ENCODE peak calls at places on chromosome 16, in four cellular contexts. One of them, this sample, is unnamed.

GRCh38 chr16:52580488-52580887 is 33.5 kb upstream of the TOX3 start:
- DNase-seq in cardiac muscle cell: no peak
- DNase-seq in psoas muscle: no peak
- DNase-seq in fibroblast of pulmonary artery: no peak
- DNase-seq in this sample: no peak

GRCh38 chr16:57092786-57093301 is 461 bp downstream of the CPNE2 start:
- DNase-seq in cardiac muscle cell: peak
- DNase-seq in psoas muscle: peak
- DNase-seq in fibroblast of pulmonary artery: no peak
- DNase-seq in this sample: no peak

GRCh38 chr16:80527297-80527696 is 13.5 kb upstream of the DYNLRB2 start:
- DNase-seq in cardiac muscle cell: peak
- DNase-seq in psoas muscle: no peak
- DNase-seq in fibroblast of pulmonary artery: peak
- DNase-seq in this sample: peak

GRCh38 chr16:14378131-14378551 is 251.9 kb downstream of the PARN start:
- DNase-seq in cardiac muscle cell: peak
- DNase-seq in psoas muscle: no peak
- DNase-seq in fibroblast of pulmonary artery: peak
- DNase-seq in this sample: peak

GRCh38 chr16:48441863-48442279 is 56.7 kb upstream of the SIAH1 start:
- DNase-seq in cardiac muscle cell: no peak
- DNase-seq in psoas muscle: no peak
- DNase-seq in fibroblast of pulmonary artery: no peak
- DNase-seq in this sample: no peak

GRCh38 chr16:27109666-27110523 is 43.2 kb downstream of the C16orf82 start:
- DNase-seq in cardiac muscle cell: peak
- DNase-seq in psoas muscle: peak
- DNase-seq in fibroblast of pulmonary artery: peak
- DNase-seq in this sample: peak

GRCh38 chr16:81403601-81404391 is 40.8 kb upstream of the CMIP start:
- DNase-seq in cardiac muscle cell: peak
- DNase-seq in psoas muscle: peak
- DNase-seq in fibroblast of pulmonary artery: peak
- DNase-seq in this sample: peak

GRCh38 chr16:57803413-57803990 is 1.2 kb upstream of the KIFC3 start:
- DNase-seq in cardiac muscle cell: peak
- DNase-seq in psoas muscle: peak
- DNase-seq in fibroblast of pulmonary artery: peak
- DNase-seq in this sample: no peak

GRCh38 chr16:78094166-78094565 is 5.3 kb upstream of the WWOX start:
- DNase-seq in cardiac muscle cell: no peak
- DNase-seq in psoas muscle: no peak
- DNase-seq in fibroblast of pulmonary artery: no peak
- DNase-seq in this sample: no peak

GRCh38 chr16:67538666-67539101 is 10.1 kb downstream of the RIPOR1 start:
- DNase-seq in cardiac muscle cell: peak
- DNase-seq in psoas muscle: peak
- DNase-seq in fibroblast of pulmonary artery: peak
- DNase-seq in this sample: no peak

GRCh38 chr16:22198547-22199293 is 7.4 kb upstream of the EEF2K start:
- DNase-seq in cardiac muscle cell: no peak
- DNase-seq in psoas muscle: no peak
- DNase-seq in fibroblast of pulmonary artery: no peak
- DNase-seq in this sample: peak

GRCh38 chr16:67658849-67659674 is 998 bp downstream of the ACD start:
- DNase-seq in cardiac muscle cell: no peak
- DNase-seq in psoas muscle: no peak
- DNase-seq in fibroblast of pulmonary artery: no peak
- DNase-seq in this sample: no peak

GRCh38 chr16:56558024-56558747 is 6.7 kb upstream of the MT4 start:
- DNase-seq in cardiac muscle cell: peak
- DNase-seq in psoas muscle: peak
- DNase-seq in fibroblast of pulmonary artery: peak
- DNase-seq in this sample: peak

GRCh38 chr16:67105251-67105650 is 4.5 kb upstream of the PHAF1 start:
- DNase-seq in cardiac muscle cell: no peak
- DNase-seq in psoas muscle: no peak
- DNase-seq in fibroblast of pulmonary artery: no peak
- DNase-seq in this sample: no peak

GRCh38 chr16:1696863-1697262 is 9.1 kb upstream of the MAPK8IP3 start:
- DNase-seq in cardiac muscle cell: no peak
- DNase-seq in psoas muscle: no peak
- DNase-seq in fibroblast of pulmonary artery: no peak
- DNase-seq in this sample: peak

GRCh38 chr16:49282690-49283375 is 1.2 kb upstream of the CBLN1 start:
- DNase-seq in cardiac muscle cell: no peak
- DNase-seq in psoas muscle: no peak
- DNase-seq in fibroblast of pulmonary artery: no peak
- DNase-seq in this sample: no peak

GRCh38 chr16:80274576-80275191 is 266.1 kb upstream of the DYNLRB2 start:
- DNase-seq in cardiac muscle cell: peak
- DNase-seq in psoas muscle: no peak
- DNase-seq in fibroblast of pulmonary artery: no peak
- DNase-seq in this sample: peak

GRCh38 chr16:77579283-77579985 is 142.9 kb upstream of the NUDT7 start:
- DNase-seq in cardiac muscle cell: peak
- DNase-seq in psoas muscle: no peak
- DNase-seq in fibroblast of pulmonary artery: peak
- DNase-seq in this sample: no peak

GRCh38 chr16:72763927-72764628 is 283.9 kb downstream of the ZFHX3 start:
- DNase-seq in cardiac muscle cell: no peak
- DNase-seq in psoas muscle: no peak
- DNase-seq in fibroblast of pulmonary artery: no peak
- DNase-seq in this sample: no peak

GRCh38 chr16:48271728-48272127 is 24.4 kb upstream of the ABCC11 start:
- DNase-seq in cardiac muscle cell: no peak
- DNase-seq in psoas muscle: no peak
- DNase-seq in fibroblast of pulmonary artery: peak
- DNase-seq in this sample: no peak

GRCh38 chr16:67389911-67390815 is 3.1 kb downstream of the TPPP3 start:
- DNase-seq in cardiac muscle cell: no peak
- DNase-seq in psoas muscle: peak
- DNase-seq in fibroblast of pulmonary artery: no peak
- DNase-seq in this sample: no peak

GRCh38 chr16:14405611-14406537 is 224.2 kb downstream of the PARN start:
- DNase-seq in cardiac muscle cell: no peak
- DNase-seq in psoas muscle: peak
- DNase-seq in fibroblast of pulmonary artery: no peak
- DNase-seq in this sample: no peak

GRCh38 chr16:64983983-64984382 is 137.9 kb downstream of the CDH11 start:
- DNase-seq in cardiac muscle cell: peak
- DNase-seq in psoas muscle: no peak
- DNase-seq in fibroblast of pulmonary artery: peak
- DNase-seq in this sample: peak

GRCh38 chr16:14179116-14179515 is 108.0 kb downstream of the MRTFB start:
- DNase-seq in cardiac muscle cell: no peak
- DNase-seq in psoas muscle: no peak
- DNase-seq in fibroblast of pulmonary artery: no peak
- DNase-seq in this sample: peak

GRCh38 chr16:14015948-14016347 is 55.2 kb upstream of the MRTFB start:
- DNase-seq in cardiac muscle cell: peak
- DNase-seq in psoas muscle: no peak
- DNase-seq in fibroblast of pulmonary artery: peak
- DNase-seq in this sample: peak

GRCh38 chr16:27564226-27564625 is 14.3 kb downstream of the KATNIP start:
- DNase-seq in cardiac muscle cell: no peak
- DNase-seq in psoas muscle: no peak
- DNase-seq in fibroblast of pulmonary artery: no peak
- DNase-seq in this sample: no peak

GRCh38 chr16:83315271-83315670 is 492.5 kb upstream of the HSBP1 start:
- DNase-seq in cardiac muscle cell: no peak
- DNase-seq in psoas muscle: no peak
- DNase-seq in fibroblast of pulmonary artery: no peak
- DNase-seq in this sample: no peak

GRCh38 chr16:84605339-84605848 is 12.5 kb downstream of the COTL1 start:
- DNase-seq in cardiac muscle cell: peak
- DNase-seq in psoas muscle: no peak
- DNase-seq in fibroblast of pulmonary artery: no peak
- DNase-seq in this sample: peak

GRCh38 chr16:73878616-73879015 is 418.0 kb upstream of the PSMD7 start:
- DNase-seq in cardiac muscle cell: peak
- DNase-seq in psoas muscle: no peak
- DNase-seq in fibroblast of pulmonary artery: peak
- DNase-seq in this sample: peak

GRCh38 chr16:1772362-1772907 is at the start of gene EME2:
- DNase-seq in cardiac muscle cell: no peak
- DNase-seq in psoas muscle: peak
- DNase-seq in fibroblast of pulmonary artery: no peak
- DNase-seq in this sample: no peak

GRCh38 chr16:12461201-12461600 is 342.5 kb downstream of the CPPED1 start:
- DNase-seq in cardiac muscle cell: peak
- DNase-seq in psoas muscle: no peak
- DNase-seq in fibroblast of pulmonary artery: peak
- DNase-seq in this sample: no peak

GRCh38 chr16:16029431-16030011 is 80.1 kb downstream of the ABCC1 start:
- DNase-seq in cardiac muscle cell: peak
- DNase-seq in psoas muscle: no peak
- DNase-seq in fibroblast of pulmonary artery: peak
- DNase-seq in this sample: peak

GRCh38 chr16:84380405-84380804 is 12.1 kb downstream of the ATP2C2 start:
- DNase-seq in cardiac muscle cell: no peak
- DNase-seq in psoas muscle: no peak
- DNase-seq in fibroblast of pulmonary artery: no peak
- DNase-seq in this sample: no peak

GRCh38 chr16:54945063-54945462 is 14.4 kb downstream of the IRX5 start:
- DNase-seq in cardiac muscle cell: no peak
- DNase-seq in psoas muscle: no peak
- DNase-seq in fibroblast of pulmonary artery: no peak
- DNase-seq in this sample: no peak

GRCh38 chr16:76518791-76519190 is 241.6 kb downstream of the CNTNAP4 start:
- DNase-seq in cardiac muscle cell: no peak
- DNase-seq in psoas muscle: no peak
- DNase-seq in fibroblast of pulmonary artery: no peak
- DNase-seq in this sample: no peak

GRCh38 chr16:66905633-66906539 is 12.8 kb downstream of the CDH16 start:
- DNase-seq in cardiac muscle cell: no peak
- DNase-seq in psoas muscle: no peak
- DNase-seq in fibroblast of pulmonary artery: no peak
- DNase-seq in this sample: peak

GRCh38 chr16:12391974-12392373 is 411.7 kb downstream of the CPPED1 start:
- DNase-seq in cardiac muscle cell: no peak
- DNase-seq in psoas muscle: no peak
- DNase-seq in fibroblast of pulmonary artery: no peak
- DNase-seq in this sample: no peak

GRCh38 chr16:75703341-75703740 is 2.1 kb upstream of the DUXB start:
- DNase-seq in cardiac muscle cell: peak
- DNase-seq in psoas muscle: no peak
- DNase-seq in fibroblast of pulmonary artery: no peak
- DNase-seq in this sample: peak

GRCh38 chr16:11315499-11315898 is 29.8 kb upstream of the RMI2 start:
- DNase-seq in cardiac muscle cell: peak
- DNase-seq in psoas muscle: no peak
- DNase-seq in fibroblast of pulmonary artery: peak
- DNase-seq in this sample: no peak

GRCh38 chr16:11314309-11314894 is 30.9 kb upstream of the RMI2 start:
- DNase-seq in cardiac muscle cell: no peak
- DNase-seq in psoas muscle: no peak
- DNase-seq in fibroblast of pulmonary artery: no peak
- DNase-seq in this sample: no peak

GRCh38 chr16:11318817-11319216 is 26.4 kb upstream of the RMI2 start:
- DNase-seq in cardiac muscle cell: no peak
- DNase-seq in psoas muscle: no peak
- DNase-seq in fibroblast of pulmonary artery: no peak
- DNase-seq in this sample: no peak

GRCh38 chr16:11313493-11314308 is 31.6 kb upstream of the RMI2 start:
- DNase-seq in cardiac muscle cell: no peak
- DNase-seq in psoas muscle: no peak
- DNase-seq in fibroblast of pulmonary artery: no peak
- DNase-seq in this sample: no peak

GRCh38 chr16:11316331-11317015 is 28.8 kb upstream of the RMI2 start:
- DNase-seq in cardiac muscle cell: no peak
- DNase-seq in psoas muscle: no peak
- DNase-seq in fibroblast of pulmonary artery: no peak
- DNase-seq in this sample: no peak
- TF ChIP-seq CTCF in cardiac muscle cell: no peak
- TF ChIP-seq CTCF in psoas muscle: no peak
- TF ChIP-seq CTCF in fibroblast of pulmonary artery: no peak
- TF ChIP-seq CTCF in this sample: no peak

GRCh38 chr16:87076950-87077749 is 240.0 kb downstream of the C16orf95 start:
- DNase-seq in cardiac muscle cell: peak
- DNase-seq in psoas muscle: no peak
- DNase-seq in fibroblast of pulmonary artery: peak
- DNase-seq in this sample: peak
- TF ChIP-seq CTCF in cardiac muscle cell: peak
- TF ChIP-seq CTCF in psoas muscle: peak
- TF ChIP-seq CTCF in fibroblast of pulmonary artery: peak
- TF ChIP-seq CTCF in this sample: peak

GRCh38 chr16:89974860-89975259 is 26.3 kb downstream of the DEF8 start:
- DNase-seq in cardiac muscle cell: no peak
- DNase-seq in psoas muscle: no peak
- DNase-seq in fibroblast of pulmonary artery: no peak
- DNase-seq in this sample: no peak

GRCh38 chr16:89973235-89973634 is 24.7 kb downstream of the DEF8 start:
- DNase-seq in cardiac muscle cell: no peak
- DNase-seq in psoas muscle: no peak
- DNase-seq in fibroblast of pulmonary artery: no peak
- DNase-seq in this sample: no peak

GRCh38 chr16:89971495-89972243 is 23.1 kb downstream of the DEF8 start:
- DNase-seq in cardiac muscle cell: no peak
- DNase-seq in psoas muscle: peak
- DNase-seq in fibroblast of pulmonary artery: peak
- DNase-seq in this sample: no peak

GRCh38 chr16:89973654-89974335 is 25.2 kb downstream of the DEF8 start:
- DNase-seq in cardiac muscle cell: no peak
- DNase-seq in psoas muscle: no peak
- DNase-seq in fibroblast of pulmonary artery: no peak
- DNase-seq in this sample: no peak

GRCh38 chr16:89972244-89973234 is 24.0 kb downstream of the DEF8 start:
- DNase-seq in cardiac muscle cell: peak
- DNase-seq in psoas muscle: peak
- DNase-seq in fibroblast of pulmonary artery: peak
- DNase-seq in this sample: peak
- TF ChIP-seq CTCF in cardiac muscle cell: no peak
- TF ChIP-seq CTCF in psoas muscle: peak
- TF ChIP-seq CTCF in fibroblast of pulmonary artery: no peak
- TF ChIP-seq CTCF in this sample: no peak

DNA sequence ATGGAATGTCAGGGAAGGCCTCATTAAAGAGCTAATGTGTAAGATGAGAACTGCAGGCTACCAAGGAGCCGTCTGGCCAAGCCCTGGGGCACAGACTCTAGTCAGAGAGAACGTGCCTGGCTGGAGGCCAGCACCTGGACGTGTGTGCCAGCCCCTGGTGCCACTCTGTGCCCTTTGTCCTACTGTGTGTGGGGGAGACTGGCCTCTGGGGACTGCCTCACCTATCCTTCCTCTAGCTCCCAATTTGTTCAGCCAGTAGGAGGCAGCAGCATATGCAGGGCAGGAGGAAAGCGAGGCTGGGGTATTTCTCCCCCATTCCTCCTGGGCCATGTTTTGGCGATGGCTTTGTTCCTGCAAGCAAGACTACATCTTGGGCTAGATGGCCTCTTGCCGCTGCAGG is 37.1 kb downstream of the KNOP1 start:
- DNase-seq in cardiac muscle cell: no peak
- DNase-seq in psoas muscle: peak
- DNase-seq in fibroblast of pulmonary artery: no peak
- DNase-seq in this sample: peak
- TF ChIP-seq CTCF in cardiac muscle cell: peak
- TF ChIP-seq CTCF in psoas muscle: no peak
- TF ChIP-seq CTCF in fibroblast of pulmonary artery: no peak
- TF ChIP-seq CTCF in this sample: no peak

GRCh38 chr16:3017806-3018506 is at the start of gene CLDN6:
- DNase-seq in cardiac muscle cell: no peak
- DNase-seq in psoas muscle: no peak
- DNase-seq in fibroblast of pulmonary artery: no peak
- DNase-seq in this sample: no peak
- TF ChIP-seq CTCF in cardiac muscle cell: peak
- TF ChIP-seq CTCF in psoas muscle: peak
- TF ChIP-seq CTCF in fibroblast of pulmonary artery: peak
- TF ChIP-seq CTCF in this sample: no peak